ENCODE peak calls at places on chromosomes 3 and 15, in six cellular contexts. I is HEK293T; N is activated CD4-positive, alpha-beta T cell treated with anti-CD3 and anti-CD28 coated beads for 36 hours; H is ureter; M is iPS DF 6.9; Y is HuH-7.5. J is an unnamed sample.

GRCh38 chr3:186254676-186255665 is 107.1 kb downstream of the DGKG start:
- DNase-seq in N (peak; percentile 73), I (no peak), H (no peak), M (no peak), Y (no peak), J (peak; percentile 78)

GRCh38 chr3:124552224-124552623 is 178.0 kb upstream of the UMPS start:
- DNase-seq in I (no peak), N (no peak), M (no peak), Y (peak; percentile 64), H (peak; percentile 53), J (no peak)

GRCh38 chr15:48603123-48603500 is 42.4 kb downstream of the FBN1 start:
- DNase-seq in H (no peak), M (peak; percentile 7), N (no peak), Y (no peak), I (no peak), J (no peak)

GRCh38 chr3:42264399-42265058 is 1.5 kb downstream of the CCK start:
- DNase-seq in M (peak; percentile 18), I (no peak), H (peak; percentile 61), Y (no peak), N (peak; percentile 60), J (no peak)

GRCh38 chr15:42584031-42584765 is 8.8 kb downstream of the STARD9 start:
- DNase-seq in N (no peak), I (no peak), M (no peak), Y (no peak), H (no peak), J (no peak)

GRCh38 chr15:39279331-39279730 is 301.5 kb upstream of the THBS1 start:
- DNase-seq in N (no peak), H (no peak), M (no peak), I (no peak), Y (no peak), J (no peak)

GRCh38 chr3:113104746-113105479 is 106.4 kb upstream of the BOC start:
- DNase-seq in Y (no peak), N (no peak), M (no peak), I (no peak), H (no peak), J (no peak)

GRCh38 chr15:38758001-38758400 is 193.4 kb upstream of the RASGRP1 start:
- DNase-seq in N (no peak), M (no peak), I (peak; percentile 9), Y (no peak), H (no peak), J (no peak)

GRCh38 chr3:197518794-197519451 is 36.8 kb downstream of the BDH1 start:
- DNase-seq in H (no peak), M (no peak), I (no peak), N (peak; percentile 44), Y (no peak), J (no peak)

GRCh38 chr3:124316034-124316287 is 324.0 kb upstream of the ROPN1 start:
- DNase-seq in Y (no peak), N (no peak), I (no peak), M (no peak), H (no peak), J (no peak)

GRCh38 chr3:73361591-73361990 is 263.1 kb downstream of the PDZRN3 start:
- DNase-seq in I (no peak), M (no peak), Y (no peak), N (no peak), H (no peak), J (no peak)

GRCh38 chr3:46710671-46711295 is 6.9 kb downstream of the PRSS50 start:
- DNase-seq in Y (peak; percentile 19), H (peak; percentile 17), M (no peak), N (peak; percentile 2), I (no peak), J (no peak)

GRCh38 chr3:9098716-9099675 is 135.7 kb upstream of the RAD18 start:
- DNase-seq in I (no peak), N (no peak), M (no peak), H (no peak), Y (no peak), J (no peak)

GRCh38 chr3:46666471-46666845 is 27.0 kb downstream of the ALS2CL start:
- DNase-seq in N (no peak), H (peak; percentile 34), I (no peak), M (no peak), Y (peak; percentile 9), J (no peak)

GRCh38 chr3:148962513-148962912 is 28.8 kb upstream of the GYG1 start:
- DNase-seq in H (no peak), N (no peak), I (peak; percentile 30), M (no peak), Y (no peak), J (no peak)

GRCh38 chr3:101676765-101677435 is at the start of gene ZBTB11:
- DNase-seq in Y (peak; percentile 92), I (peak; percentile 94), N (peak; percentile 100), H (peak; percentile 100), M (peak; percentile 100), J (peak; percentile 99)

GRCh38 chr15:59138243-59138642 is 33.3 kb downstream of the CCNB2 start:
- DNase-seq in Y (peak; percentile 74), H (no peak), N (peak; percentile 76), I (peak; percentile 62), M (peak; percentile 54), J (no peak)

GRCh38 chr3:27971600-27971999 is 249.5 kb upstream of the EOMES start:
- DNase-seq in H (no peak), M (no peak), N (no peak), Y (no peak), I (no peak), J (no peak)

GRCh38 chr3:53154731-53155320 is 6.2 kb upstream of the PRKCD start:
- DNase-seq in Y (no peak), N (no peak), M (no peak), I (no peak), H (peak; percentile 72), J (no peak)

GRCh38 chr15:75229191-75230015 is 27.7 kb downstream of the C15orf39 start:
- DNase-seq in N (no peak), H (no peak), I (no peak), M (no peak), Y (peak; percentile 31), J (no peak)

GRCh38 chr3:194397757-194398312 is 1.2 kb downstream of the GP5 start:
- DNase-seq in N (peak; percentile 50), M (no peak), H (no peak), I (no peak), Y (no peak), J (no peak)

GRCh38 chr15:74265046-74265639 is 29.0 kb downstream of the CCDC33 start:
- DNase-seq in N (peak; percentile 48), H (no peak), I (peak; percentile 50), Y (peak; percentile 62), M (peak; percentile 54), J (no peak)

GRCh38 chr3:102189564-102190339 is 245.1 kb upstream of the ZPLD1 start:
- DNase-seq in H (no peak), I (no peak), Y (no peak), M (no peak), N (no peak), J (no peak)

GRCh38 chr3:172257638-172258400 is 190.4 kb downstream of the GHSR start:
- DNase-seq in H (no peak), Y (no peak), I (no peak), M (no peak), N (no peak), J (no peak)

GRCh38 chr15:65856821-65857455 is 12.4 kb upstream of the RAB11A start:
- DNase-seq in H (peak; percentile 64), N (peak; percentile 90), M (no peak), I (peak; percentile 62), Y (no peak), J (no peak)

GRCh38 chr15:77975332-77976119 is 102.0 kb downstream of the TBC1D2B start:
- DNase-seq in M (no peak), Y (no peak), I (no peak), N (no peak), H (no peak), J (no peak)

GRCh38 chr3:196740476-196741400 is 1.1 kb downstream of the PAK2 start:
- DNase-seq in N (peak; percentile 69), H (no peak), Y (peak; percentile 20), M (no peak), I (peak; percentile 10), J (no peak)

GRCh38 chr3:195196266-195196665 is 74.7 kb downstream of the XXYLT1 start:
- DNase-seq in M (no peak), H (peak; percentile 33), I (no peak), Y (no peak), N (no peak), J (no peak)

GRCh38 chr3:194986208-194987043 is 284.5 kb downstream of the XXYLT1 start:
- DNase-seq in M (no peak), N (peak; percentile 14), H (no peak), Y (no peak), I (no peak), J (peak; percentile 71)